ENCODE peak calls at places on chromosomes 7 and 10, in nine cellular contexts. T is stimulated activated CD4-positive, alpha-beta T cell treated with anti-CD3 and anti-CD28 coated beads, Interleukin-1b, Interleukin-23, amount 100 ng/mL, for 1 hour; B is GM23248; V is activated CD8-positive, alpha-beta T cell treated with anti-CD3 and anti-CD28 coated beads for 36 hours; N is NCI-H1417; S is ecto neural progenitor cell; F is AG04450; I is anterior cingulate cortex; A is dermis blood vessel endothelial cell. J is an unnamed sample.

GRCh38 chr10:114623661-114624294 is 34.3 kb downstream of the ABLIM1 start:
- DNase-seq in B (peak; percentile 83), I (no peak), S (no peak), A (peak; percentile 83), N (no peak), V (no peak), F (peak; percentile 65), T (no peak), J (no peak)

GRCh38 chr7:42272793-42273665 is 36.0 kb upstream of the GLI3 start:
- DNase-seq in I (no peak), S (no peak), A (no peak), F (no peak), V (peak; percentile 2), T (no peak), B (peak; percentile 85), N (no peak), J (no peak)

GRCh38 chr7:94378396-94378795 is 16.3 kb upstream of the COL1A2 start:
- DNase-seq in V (no peak), T (no peak), B (peak; percentile 39), I (no peak), N (no peak), F (no peak), A (no peak), S (no peak), J (no peak)

GRCh38 chr7:101363734-101364374 is 1.2 kb downstream of the COL26A1 start:
- DNase-seq in N (peak; percentile 23), V (peak; percentile 77), B (peak; percentile 78), T (peak; percentile 52), F (peak; percentile 7), A (peak; percentile 67), I (peak; percentile 39), S (peak; percentile 86), J (peak; percentile 63)

GRCh38 chr10:59903871-59904270 is 2.5 kb downstream of the CCDC6 start:
- DNase-seq in S (no peak), B (peak; percentile 75), V (no peak), F (no peak), A (no peak), N (no peak), T (no peak), I (no peak), J (no peak)

GRCh38 chr10:49579621-49580020 is 30.5 kb upstream of the SLC18A3 start:
- DNase-seq in B (no peak), S (no peak), N (no peak), I (no peak), F (no peak), T (no peak), V (no peak), A (no peak), J (no peak)

GRCh38 chr7:131879424-131879823 is 323.0 kb upstream of the PODXL start:
- DNase-seq in S (no peak), T (no peak), I (no peak), V (no peak), A (no peak), B (no peak), F (no peak), N (no peak), J (no peak)

GRCh38 chr7:32068411-32068905 is 1.7 kb downstream of the PDE1C start:
- DNase-seq in A (no peak), F (no peak), N (no peak), V (no peak), T (no peak), B (no peak), S (no peak), I (no peak), J (no peak)

GRCh38 chr10:114931072-114931679 is 6.8 kb upstream of the TRUB1 start:
- DNase-seq in B (peak; percentile 14), V (no peak), T (no peak), N (no peak), F (no peak), A (no peak), S (no peak), I (no peak), J (no peak)

GRCh38 chr10:4865945-4866661 is 40.1 kb downstream of the AKR1E2 start:
- DNase-seq in T (no peak), B (peak; percentile 2), A (no peak), F (no peak), S (no peak), N (no peak), I (no peak), V (no peak), J (no peak)

GRCh38 chr10:35564276-35564982 is 40.7 kb upstream of the GJD4 start:
- DNase-seq in V (no peak), A (peak; percentile 58), F (no peak), T (no peak), I (no peak), N (no peak), B (peak; percentile 67), S (no peak), J (peak; percentile 29)

GRCh38 chr7:75905785-75906604 is 9.0 kb upstream of the POR start:
- DNase-seq in V (no peak), I (peak; percentile 52), T (no peak), B (peak; percentile 89), S (peak; percentile 80), N (peak; percentile 81), F (no peak), A (no peak), J (peak; percentile 51)

GRCh38 chr7:49174396-49174795 is 250.0 kb downstream of the CDC14C start:
- DNase-seq in S (no peak), I (no peak), A (no peak), N (no peak), B (no peak), V (no peak), T (no peak), F (no peak), J (no peak)

GRCh38 chr10:131636116-131636515 is 264.7 kb upstream of the PPP2R2D start:
- DNase-seq in A (no peak), S (peak; percentile 24), I (no peak), V (no peak), F (no peak), N (no peak), T (no peak), B (no peak), J (no peak)

GRCh38 chr10:112269266-112269665 is 13.9 kb upstream of the TECTB start:
- DNase-seq in B (peak; percentile 64), T (no peak), V (no peak), F (no peak), S (no peak), N (no peak), I (no peak), A (no peak), J (no peak)

GRCh38 chr10:60508831-60509230 is 119.2 kb upstream of the ANK3 start:
- DNase-seq in B (no peak), V (no peak), A (no peak), N (no peak), S (no peak), I (no peak), F (no peak), T (no peak), J (no peak)

GRCh38 chr7:111860248-111860647 is 298.0 kb upstream of the IMMP2L start:
- DNase-seq in T (no peak), N (no peak), S (no peak), A (no peak), V (no peak), I (no peak), B (no peak), F (no peak), J (no peak)

J was measured in testis.